ENCODE peak calls at places on chromosomes 3 and 15, in nine cellular contexts. E, D, B, O, W, A, I, T and Q are unnamed samples.

GRCh38 chr3:186060222-186060621 is 48.7 kb downstream of the ETV5 start:
- DNase-seq in E (no peak), D (no peak), B (no peak), O (no peak), W (no peak), A (no peak), I (no peak), T (no peak), Q (no peak)

GRCh38 chr3:187014417-187014864 is 84.1 kb downstream of the ST6GAL1 start:
- DNase-seq in E (no peak), D (peak; percentile 33), B (peak; percentile 47), O (no peak), W (no peak), A (peak; percentile 28), I (no peak), T (no peak), Q (peak; percentile 11)

GRCh38 chr15:50358805-50359204 is 3.8 kb upstream of the GABPB1 start:
- DNase-seq in E (no peak), D (no peak), B (peak; percentile 61), O (peak; percentile 54), W (no peak), A (peak; percentile 59), I (no peak), T (no peak), Q (peak; percentile 45)

GRCh38 chr15:25670025-25670554 is 193.0 kb downstream of the ATP10A start:
- DNase-seq in E (peak; percentile 53), D (peak; percentile 28), B (no peak), O (no peak), W (peak; percentile 81), A (peak; percentile 76), I (no peak), T (no peak), Q (no peak)

GRCh38 chr3:143847787-143848631 is at the start of gene SLC9A9:
- DNase-seq in E (peak; percentile 85), D (peak; percentile 51), B (peak; percentile 46), O (peak; percentile 84), W (peak; percentile 13), A (peak; percentile 79), I (no peak), T (peak; percentile 26), Q (peak; percentile 78)

GRCh38 chr3:66317750-66318366 is 97.1 kb downstream of the SLC25A26 start:
- DNase-seq in E (no peak), D (no peak), B (no peak), O (no peak), W (no peak), A (no peak), I (no peak), T (no peak), Q (no peak)

GRCh38 chr3:111338059-111338698 is 203.8 kb upstream of the CD96 start:
- DNase-seq in E (peak; percentile 12), D (no peak), B (peak; percentile 79), O (peak; percentile 85), W (peak; percentile 6), A (peak; percentile 86), I (no peak), T (peak; percentile 21), Q (peak; percentile 85)

GRCh38 chr3:11845661-11846060 is 1.0 kb downstream of the TAMM41 start:
- DNase-seq in E (no peak), D (no peak), B (no peak), O (peak; percentile 20), W (no peak), A (no peak), I (no peak), T (no peak), Q (no peak)

GRCh38 chr3:170021083-170021482 is 16.7 kb upstream of the GPR160 start:
- DNase-seq in E (no peak), D (no peak), B (no peak), O (no peak), W (no peak), A (no peak), I (no peak), T (no peak), Q (no peak)

GRCh38 chr3:134104031-134104430 is 74.3 kb upstream of the SLCO2A1 start:
- DNase-seq in E (no peak), D (no peak), B (no peak), O (peak; percentile 25), W (no peak), A (peak; percentile 42), I (no peak), T (no peak), Q (no peak)

GRCh38 chr3:135516143-135516542 is 449.4 kb upstream of the PPP2R3A start:
- DNase-seq in E (no peak), D (peak; percentile 19), B (peak; percentile 84), O (no peak), W (no peak), A (peak; percentile 41), I (no peak), T (no peak), Q (peak; percentile 7)

GRCh38 chr15:66007663-66008262 is 138.5 kb downstream of the RAB11A start:
- DNase-seq in E (no peak), D (no peak), B (no peak), O (no peak), W (no peak), A (no peak), I (no peak), T (no peak), Q (no peak)

GRCh38 chr3:158261371-158261991 is 151.6 kb downstream of the RSRC1 start:
- DNase-seq in E (no peak), D (no peak), B (no peak), O (peak; percentile 32), W (no peak), A (no peak), I (no peak), T (no peak), Q (no peak)

GRCh38 chr15:101615986-101616848 is 36.0 kb downstream of the TM2D3 start:
- DNase-seq in E (no peak), D (peak; percentile 19), B (peak; percentile 62), O (peak; percentile 83), W (peak; percentile 60), A (peak; percentile 67), I (no peak), T (peak; percentile 13), Q (peak; percentile 69)

GRCh38 chr3:108620250-108620649 is 30.7 kb downstream of the DZIP3 start:
- DNase-seq in E (no peak), D (no peak), B (no peak), O (no peak), W (no peak), A (no peak), I (no peak), T (no peak), Q (peak; percentile 48)

GRCh38 chr3:135621184-135621931 is 344.2 kb upstream of the PPP2R3A start:
- DNase-seq in E (no peak), D (no peak), B (no peak), O (no peak), W (no peak), A (no peak), I (no peak), T (no peak), Q (no peak)

GRCh38 chr3:111650378-111651275 is 55.5 kb upstream of the ZBED2 start:
- DNase-seq in E (no peak), D (no peak), B (no peak), O (no peak), W (no peak), A (no peak), I (no peak), T (no peak), Q (peak; percentile 30)

GRCh38 chr3:18098960-18099587 is 326.1 kb downstream of the SATB1 start:
- DNase-seq in E (no peak), D (peak; percentile 69), B (peak; percentile 98), O (peak; percentile 96), W (no peak), A (peak; percentile 85), I (no peak), T (peak; percentile 10), Q (peak; percentile 18)

GRCh38 chr3:19063936-19064335 is 84.4 kb upstream of the KCNH8 start:
- DNase-seq in E (no peak), D (no peak), B (no peak), O (no peak), W (no peak), A (no peak), I (no peak), T (no peak), Q (no peak)

GRCh38 chr3:165920984-165921383 is 83.8 kb upstream of the BCHE start:
- DNase-seq in E (no peak), D (no peak), B (no peak), O (no peak), W (no peak), A (no peak), I (no peak), T (no peak), Q (no peak)

GRCh38 chr15:50450678-50451077 is 26.5 kb downstream of the USP8 start:
- DNase-seq in E (no peak), D (no peak), B (peak; percentile 8), O (no peak), W (no peak), A (no peak), I (no peak), T (no peak), Q (no peak)

GRCh38 chr3:71050133-71050520 is 533.4 kb downstream of the FOXP1 start:
- DNase-seq in E (no peak), D (no peak), B (peak; percentile 53), O (no peak), W (no peak), A (peak; percentile 83), I (no peak), T (no peak), Q (peak; percentile 69)

GRCh38 chr3:41199866-41200668 is 762 bp downstream of the CTNNB1 start:
- DNase-seq in E (no peak), D (no peak), B (peak; percentile 27), O (peak; percentile 50), W (peak; percentile 51), A (no peak), I (no peak), T (peak; percentile 18), Q (peak; percentile 39)

GRCh38 chr3:181253796-181254195 is 264.3 kb upstream of the DNAJC19 start:
- DNase-seq in E (no peak), D (no peak), B (no peak), O (no peak), W (no peak), A (no peak), I (no peak), T (peak; percentile 16), Q (no peak)

GRCh38 chr15:41865490-41866055 is 26.9 kb downstream of the PLA2G4B start:
- DNase-seq in E (no peak), D (no peak), B (no peak), O (no peak), W (no peak), A (no peak), I (no peak), T (no peak), Q (no peak)

GRCh38 chr3:188156051-188156450 is 2.1 kb downstream of the LPP start:
- DNase-seq in E (no peak), D (no peak), B (no peak), O (no peak), W (no peak), A (no peak), I (no peak), T (no peak), Q (no peak)

GRCh38 chr3:126287536-126288181 is 69.5 kb downstream of the KLF15 start:
- DNase-seq in E (peak; percentile 69), D (no peak), B (peak; percentile 76), O (peak; percentile 48), W (peak; percentile 64), A (peak; percentile 28), I (peak; percentile 46), T (peak; percentile 6), Q (peak; percentile 48)

GRCh38 chr15:60370804-60371700 is 26.7 kb downstream of the ANXA2 start:
- DNase-seq in E (no peak), D (peak; percentile 97), B (peak; percentile 100), O (peak; percentile 87), W (peak; percentile 80), A (peak; percentile 99), I (peak; percentile 38), T (no peak), Q (peak; percentile 97)

GRCh38 chr3:160771811-160772459 is 15.9 kb downstream of the PPM1L start:
- DNase-seq in E (no peak), D (no peak), B (no peak), O (peak; percentile 25), W (no peak), A (no peak), I (no peak), T (no peak), Q (peak; percentile 40)

GRCh38 chr3:71652786-71653419 is 69.4 kb upstream of the FOXP1 start:
- DNase-seq in E (peak; percentile 79), D (no peak), B (peak; percentile 29), O (peak; percentile 58), W (peak; percentile 24), A (peak; percentile 72), I (no peak), T (peak; percentile 43), Q (peak; percentile 56)

GRCh38 chr3:64520334-64520733 is 167.5 kb downstream of the ADAMTS9 start:
- DNase-seq in E (no peak), D (no peak), B (no peak), O (no peak), W (no peak), A (no peak), I (no peak), T (no peak), Q (no peak)